ENCODE peak calls at places on chromosomes 1 and 21, in five cellular contexts. D is IMR-90, A is A549, N is K562, U is SK-N-SH. R is an unnamed sample.

GRCh38 chr21:21034046-21034445 is 35.8 kb downstream of the NCAM2 start:
- DNase-seq in D (no peak), U (no peak), N (no peak), A (no peak), R (no peak)

GRCh38 chr1:1430114-1430982 is 5.1 kb upstream of the VWA1 start:
- DNase-seq in D (peak), U (peak), A (peak), N (no peak), R (no peak)

GRCh38 chr1:182614796-182615451 is 10.7 kb upstream of the RGS16 start:
- DNase-seq in D (peak), N (peak), U (peak), A (peak), R (no peak)

GRCh38 chr21:45093064-45093532 is 18.7 kb downstream of the ADARB1 start:
- DNase-seq in D (no peak), U (no peak), N (no peak), A (no peak), R (no peak)

GRCh38 chr1:153991806-153992205 is 1.2 kb downstream of the RPS27 start:
- DNase-seq in N (no peak), D (no peak), A (no peak), U (no peak), R (no peak)

GRCh38 chr21:45981154-45981606 is 390 bp upstream of the COL6A1 start:
- DNase-seq in D (peak), A (peak), N (peak), U (peak), R (no peak)

GRCh38 chr1:163650624-163651023 is 328.9 kb downstream of the NUF2 start:
- DNase-seq in A (no peak), U (no peak), D (no peak), N (no peak), R (no peak)

GRCh38 chr1:1157914-1158710 is 15.6 kb upstream of the TTLL10 start:
- DNase-seq in A (no peak), N (peak), U (no peak), D (no peak), R (no peak)

GRCh38 chr1:14924012-14924452 is 229.5 kb upstream of the TMEM51 start:
- DNase-seq in U (peak), D (peak), N (peak), A (peak), R (no peak)

GRCh38 chr1:116844775-116845174 is 64.9 kb upstream of the PTGFRN start:
- DNase-seq in D (no peak), N (no peak), A (no peak), U (no peak), R (no peak)

GRCh38 chr1:91803133-91803532 is 82.8 kb downstream of the TGFBR3 start:
- DNase-seq in U (no peak), D (no peak), N (no peak), A (no peak), R (no peak)

GRCh38 chr1:65114312-65114711 is 33.7 kb upstream of the AK4 start:
- DNase-seq in N (no peak), D (no peak), U (peak), A (no peak), R (no peak)

GRCh38 chr1:92817986-92818764 is 13.7 kb upstream of the RPL5 start:
- DNase-seq in N (peak), A (peak), U (peak), D (no peak), R (no peak)

GRCh38 chr1:185155600-185156320 is 993 bp downstream of the TRMT1L start:
- DNase-seq in N (no peak), A (no peak), U (no peak), D (peak), R (peak)

GRCh38 chr1:107862064-107862463 is 102.9 kb downstream of the VAV3 start:
- DNase-seq in A (no peak), N (no peak), D (no peak), U (no peak), R (no peak)
- TF ChIP-seq RFX5 in A (no peak), N (no peak), D (no peak), U (no peak), R (no peak)

DNA sequence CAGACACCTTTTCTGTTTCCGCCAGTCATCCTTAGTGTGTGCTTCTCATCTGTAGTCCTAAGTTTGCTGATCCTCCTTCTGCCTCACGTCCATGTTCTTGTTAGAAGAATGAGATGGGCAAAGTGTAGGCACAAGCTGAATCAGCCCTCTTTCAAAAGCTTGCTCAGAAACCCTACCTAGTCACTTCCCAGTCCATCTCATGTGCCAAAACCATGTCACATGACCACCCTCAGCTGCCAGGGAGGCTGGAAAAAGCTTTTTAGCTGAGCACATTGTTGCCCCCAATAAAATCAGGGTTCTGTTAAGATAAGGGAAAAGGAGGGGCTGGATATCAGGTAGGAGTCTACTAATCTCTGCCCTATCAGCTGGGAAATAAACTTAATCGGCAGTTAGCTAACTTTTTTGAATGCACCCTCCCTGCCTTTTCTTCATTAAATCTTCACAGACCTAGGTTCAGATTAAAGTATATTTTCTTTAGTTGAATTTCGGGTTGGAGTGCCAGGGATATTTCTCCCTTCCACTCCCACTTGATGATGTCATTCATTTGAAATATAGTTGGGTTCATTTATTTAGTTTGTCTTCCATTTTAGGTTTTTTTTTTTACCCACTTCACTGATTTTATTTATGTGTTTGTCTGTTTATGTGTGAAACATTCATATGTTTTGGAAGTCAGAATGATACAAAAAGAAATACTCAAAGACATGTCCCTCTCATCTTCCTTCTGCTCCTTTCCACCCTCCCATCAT is 129.2 kb downstream of the ROR1 start:
- DNase-seq in D (peak), U (no peak), N (no peak), A (no peak), R (no peak)
- TF ChIP-seq RFX5 in D (no peak), U (no peak), N (no peak), A (no peak), R (no peak)

DNA sequence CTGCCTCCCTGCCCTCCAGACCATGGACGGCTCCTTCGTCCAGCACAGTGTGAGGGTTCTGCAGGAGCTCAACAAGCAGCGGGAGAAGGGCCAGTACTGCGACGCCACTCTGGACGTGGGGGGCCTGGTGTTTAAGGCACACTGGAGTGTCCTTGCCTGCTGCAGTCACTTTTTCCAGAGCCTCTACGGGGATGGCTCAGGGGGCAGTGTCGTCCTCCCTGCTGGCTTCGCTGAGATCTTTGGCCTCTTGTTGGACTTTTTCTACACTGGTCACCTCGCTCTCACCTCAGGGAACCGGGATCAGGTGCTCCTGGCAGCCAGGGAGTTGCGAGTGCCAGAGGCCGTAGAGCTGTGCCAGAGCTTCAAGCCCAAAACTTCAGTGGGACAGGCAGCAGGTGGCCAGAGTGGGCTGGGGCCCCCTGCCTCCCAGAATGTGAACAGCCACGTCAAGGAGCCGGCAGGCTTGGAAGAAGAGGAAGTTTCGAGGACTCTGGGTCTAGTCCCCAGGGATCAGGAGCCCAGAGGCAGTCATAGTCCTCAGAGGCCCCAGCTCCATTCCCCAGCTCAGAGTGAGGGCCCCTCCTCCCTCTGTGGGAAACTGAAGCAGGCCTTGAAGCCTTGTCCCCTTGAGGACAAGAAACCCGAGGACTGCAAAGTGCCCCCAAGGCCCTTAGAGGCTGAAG is 935 bp downstream of the ZBTB48 start:
- DNase-seq in U (peak), D (no peak), A (no peak), N (peak), R (no peak)
- TF ChIP-seq RFX5 in U (no peak), D (no peak), A (no peak), N (no peak), R (no peak)

GRCh38 chr1:66250075-66250474 is 283.9 kb upstream of the SGIP1 start:
- DNase-seq in D (no peak), N (no peak), U (no peak), A (no peak), R (no peak)

GRCh38 chr1:66254785-66255184 is 279.2 kb upstream of the SGIP1 start:
- DNase-seq in D (no peak), A (no peak), U (no peak), N (no peak), R (no peak)

GRCh38 chr1:66251521-66251920 is 282.4 kb upstream of the SGIP1 start:
- DNase-seq in N (no peak), U (no peak), A (no peak), D (no peak), R (no peak)

GRCh38 chr1:66250483-66250882 is 283.5 kb upstream of the SGIP1 start:
- DNase-seq in U (no peak), A (no peak), N (no peak), D (no peak), R (no peak)

GRCh38 chr1:66253330-66253921 is 280.5 kb upstream of the SGIP1 start:
- DNase-seq in A (peak), N (no peak), U (peak), D (peak), R (peak)
- TF ChIP-seq RFX5 in A (no peak), N (no peak), U (no peak), D (no peak), R (no peak)

GRCh38 chr1:167747988-167748387 is 26.2 kb downstream of the MPZL1 start:
- DNase-seq in A (peak), U (no peak), D (peak), N (no peak), R (no peak)
- TF ChIP-seq RFX5 in A (no peak), U (no peak), D (no peak), N (no peak), R (no peak)

GRCh38 chr1:42691157-42691498 is 8.9 kb downstream of the YBX1 start:
- DNase-seq in U (no peak), D (no peak), A (no peak), N (no peak), R (no peak)
- TF ChIP-seq RFX5 in U (no peak), D (no peak), A (no peak), N (no peak), R (no peak)

DNA sequence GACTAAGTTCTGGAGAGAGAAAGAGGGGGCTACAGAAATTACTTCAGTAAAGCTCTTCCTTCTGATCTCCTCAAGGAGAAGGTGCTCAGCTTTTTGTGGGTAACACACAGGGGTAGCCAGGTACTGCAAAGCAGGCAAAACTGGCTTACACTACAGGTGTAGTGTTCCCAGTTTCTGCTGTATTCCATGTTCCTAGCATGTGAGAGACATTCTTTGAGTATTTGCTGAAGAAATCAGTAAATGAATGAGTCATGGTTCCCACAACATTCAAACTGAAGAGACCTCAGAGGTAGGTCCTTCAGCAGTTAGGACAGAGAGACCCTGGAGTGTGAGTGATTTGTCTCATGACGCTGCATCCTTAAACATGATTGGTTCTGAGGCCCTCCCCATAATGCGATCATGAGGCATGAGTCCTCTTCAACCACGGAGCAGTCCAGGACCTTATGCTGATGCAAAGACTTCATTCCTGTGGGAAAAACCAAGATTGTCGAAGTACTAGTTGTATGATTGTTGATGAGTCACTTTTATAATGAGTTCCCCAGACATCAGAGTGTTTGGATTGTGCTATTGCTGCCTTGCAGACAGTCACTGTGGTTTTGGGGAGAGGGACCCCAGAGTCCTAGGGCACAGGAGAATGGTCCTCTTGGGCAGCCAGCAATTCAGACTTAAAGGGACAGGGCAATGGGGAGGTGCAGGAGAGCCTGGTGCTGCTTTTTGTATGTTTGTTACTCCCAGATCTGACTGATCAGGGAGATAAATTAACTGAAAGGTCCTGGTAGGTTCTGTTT is 2.7 kb upstream of the OR10J4 start:
- DNase-seq in N (no peak), A (peak), U (no peak), D (peak), R (no peak)
- TF ChIP-seq RFX5 in N (no peak), A (no peak), U (no peak), D (no peak), R (no peak)